ENCODE peak calls at places on chromosome 17, in nine cellular contexts. D is neural crest cell; F is endodermal cell; A is stimulated activated effector memory CD8-positive, alpha-beta T cell treated with anti-CD3 and anti-CD28 coated beads, Interleukin-12 subunit alpha, Interleukin-12 subunit beta, amount 100 ng/mL, for 72 hours; X is pancreas; T is heart right ventricle; Z is T-helper 1 cell; P is T-helper 9 cell; G is progenitor cell of endocrine pancreas. I is an unnamed sample.
A peak's percentile ranks its signal among the peaks of the same experiment; 100 is the strongest.

GRCh38 chr17:51907041-51907440 is 251.5 kb downstream of the CA10 start:
- DNase-seq in A (no peak), D (no peak), G (no peak), T (no peak), F (no peak), X (no peak), P (no peak), Z (no peak), I (no peak)

GRCh38 chr17:66348605-66349165 is 46.3 kb downstream of the PRKCA start:
- DNase-seq in G (no peak), X (no peak), Z (no peak), F (no peak), T (no peak), D (no peak), P (no peak), A (no peak), I (no peak)

GRCh38 chr17:27861979-27862378 is 31.2 kb downstream of the LYRM9 start:
- DNase-seq in T (no peak), P (no peak), F (no peak), X (no peak), G (no peak), A (no peak), Z (no peak), D (no peak), I (no peak)

GRCh38 chr17:38671939-38672720 is 2.6 kb downstream of the EPOP start:
- DNase-seq in T (no peak), G (no peak), X (no peak), F (no peak), P (no peak), D (no peak), A (no peak), Z (no peak), I (no peak)

GRCh38 chr17:48053758-48054237 is 5.6 kb downstream of the NFE2L1 start:
- DNase-seq in T (no peak), P (no peak), X (no peak), F (no peak), D (no peak), G (no peak), A (no peak), Z (no peak), I (no peak)

GRCh38 chr17:37714897-37715296 is 30.0 kb downstream of the HNF1B start:
- DNase-seq in P (no peak), T (no peak), D (no peak), F (no peak), Z (no peak), A (no peak), G (no peak), X (no peak), I (no peak)

GRCh38 chr17:36198831-36199465 is 2.4 kb upstream of the CCL3L1 start:
- DNase-seq in G (no peak), T (no peak), P (no peak), A (peak; percentile 82), F (peak; percentile 44), X (no peak), D (no peak), Z (no peak), I (no peak)

GRCh38 chr17:58242171-58242784 is 3.9 kb downstream of the LPO start:
- DNase-seq in X (no peak), F (peak; percentile 85), A (no peak), P (no peak), T (no peak), D (no peak), Z (no peak), G (no peak), I (no peak)

GRCh38 chr17:79478841-79479240 is 132.0 kb downstream of the RBFOX3 start:
- DNase-seq in Z (no peak), T (no peak), G (no peak), A (no peak), P (no peak), X (no peak), D (no peak), F (no peak), I (no peak)

GRCh38 chr17:29117440-29117753 is 62.8 kb downstream of the MYO18A start:
- DNase-seq in P (no peak), D (no peak), F (no peak), T (no peak), G (no peak), A (peak; percentile 58), Z (no peak), X (no peak), I (no peak)

GRCh38 chr17:27985736-27986394 is 56.6 kb upstream of the NLK start:
- DNase-seq in Z (no peak), T (no peak), A (no peak), G (no peak), P (no peak), D (no peak), X (no peak), F (no peak), I (no peak)

GRCh38 chr17:55341432-55341831 is 76.7 kb downstream of the HLF start:
- DNase-seq in T (no peak), G (no peak), X (no peak), D (no peak), A (no peak), Z (no peak), F (no peak), P (no peak), I (no peak)

GRCh38 chr17:75876190-75876937 is 2.0 kb downstream of the TRIM47 start:
- DNase-seq in F (peak; percentile 89), P (peak; percentile 67), A (peak; percentile 81), T (no peak), X (peak; percentile 74), G (no peak), D (no peak), Z (peak; percentile 52), I (peak; percentile 97)

GRCh38 chr17:12078791-12079190 is 58.1 kb downstream of the MAP2K4 start:
- DNase-seq in T (no peak), P (no peak), X (no peak), Z (no peak), D (no peak), A (no peak), F (no peak), G (no peak), I (no peak)

GRCh38 chr17:78128616-78129384 is at the start of gene TMC6:
- DNase-seq in P (peak; percentile 66), F (peak; percentile 97), A (peak; percentile 81), D (peak; percentile 31), T (peak; percentile 64), X (peak; percentile 84), Z (peak; percentile 58), G (peak; percentile 66), I (no peak)

GRCh38 chr17:80106176-80106575 is 4.8 kb downstream of the GAA start:
- DNase-seq in F (no peak), T (no peak), G (no peak), D (no peak), A (no peak), X (no peak), P (no peak), Z (no peak), I (peak; percentile 54)

GRCh38 chr17:36544049-36544319 is 735 bp upstream of the GGNBP2 start:
- DNase-seq in F (peak; percentile 86), P (no peak), A (no peak), D (no peak), T (no peak), Z (no peak), X (peak; percentile 47), G (peak; percentile 11), I (no peak)

GRCh38 chr17:75810216-75810615 is 25.6 kb downstream of the UNK start:
- DNase-seq in T (no peak), A (no peak), G (no peak), P (no peak), F (peak; percentile 58), D (no peak), Z (no peak), X (no peak), I (no peak)

GRCh38 chr17:40980594-40980993 is 3.5 kb downstream of the KRT40 start:
- DNase-seq in D (no peak), X (no peak), F (no peak), P (no peak), G (no peak), A (no peak), Z (no peak), T (no peak), I (no peak)

GRCh38 chr17:12958786-12959185 is 59.0 kb downstream of the ELAC2 start:
- DNase-seq in P (no peak), G (no peak), D (no peak), F (no peak), X (no peak), Z (no peak), T (no peak), A (no peak), I (no peak)

GRCh38 chr17:80254396-80255241 is 6.0 kb upstream of the RNF213 start:
- DNase-seq in T (no peak), X (no peak), F (peak; percentile 49), Z (no peak), A (peak; percentile 88), G (no peak), P (no peak), D (no peak), I (no peak)

GRCh38 chr17:18877104-18877503 is 19.2 kb downstream of the PRPSAP2 start:
- DNase-seq in A (no peak), Z (no peak), D (no peak), T (no peak), F (no peak), P (no peak), X (no peak), G (no peak), I (no peak)

GRCh38 chr17:4584125-4584834 is at the start of gene SMTNL2:
- DNase-seq in G (peak; percentile 33), T (peak; percentile 84), P (no peak), Z (no peak), D (peak; percentile 38), X (no peak), A (no peak), F (peak; percentile 87), I (no peak)

GRCh38 chr17:29918922-29919856 is 10.8 kb downstream of the SSH2 start:
- DNase-seq in Z (no peak), F (no peak), A (no peak), T (no peak), G (no peak), X (no peak), D (no peak), P (no peak), I (no peak)

GRCh38 chr17:75067856-75068255 is 19.9 kb upstream of the SLC16A5 start:
- DNase-seq in X (no peak), F (no peak), G (no peak), Z (no peak), D (no peak), T (no peak), A (no peak), P (no peak), I (no peak)

GRCh38 chr17:3935140-3935542 is 18.9 kb upstream of the P2RX1 start:
- DNase-seq in F (peak; percentile 96), Z (no peak), P (no peak), T (peak; percentile 71), X (peak; percentile 66), D (peak; percentile 62), A (no peak), G (peak; percentile 57), I (no peak)

GRCh38 chr17:48137658-48138057 is 30.1 kb downstream of the SNX11 start:
- DNase-seq in D (no peak), F (no peak), A (no peak), X (no peak), G (no peak), Z (no peak), P (no peak), T (no peak), I (no peak)

GRCh38 chr17:81302324-81302723 is 7.2 kb upstream of the SLC38A10 start:
- DNase-seq in A (no peak), F (no peak), Z (no peak), P (no peak), X (no peak), D (no peak), G (no peak), T (no peak), I (no peak)

GRCh38 chr17:83080641-83081560 is 1.5 kb downstream of the METRNL start:
- DNase-seq in A (peak; percentile 81), D (no peak), Z (no peak), P (peak; percentile 28), T (no peak), X (peak; percentile 70), F (peak; percentile 73), G (no peak), I (no peak)

GRCh38 chr17:75270218-75270965 is 639 bp downstream of the MIF4GD start:
- DNase-seq in X (peak; percentile 83), P (peak; percentile 29), D (peak; percentile 52), G (peak; percentile 46), Z (no peak), T (peak; percentile 69), F (peak; percentile 90), A (peak; percentile 90), I (peak; percentile 81)

GRCh38 chr17:71412803-71413202 is 708.0 kb upstream of the SOX9 start:
- DNase-seq in A (no peak), X (no peak), T (no peak), P (no peak), F (no peak), D (no peak), Z (no peak), G (no peak), I (no peak)